ENCODE peak calls at places on chromosomes 4 and X, in seven cellular contexts. M is heart left ventricle, V is epithelial cell of proximal tubule, P is GM12865, R is GM23338, T is pancreas, U is choroid plexus epithelial cell. N is an unnamed sample.

GRCh38 chrX:52426810-52427209 is 58.0 kb downstream of the XAGE2 start:
- DNase-seq in M (no peak), V (no peak), P (no peak), R (no peak), T (no peak), U (no peak), N (no peak)

GRCh38 chr4:55834086-55834795 is 14.7 kb downstream of the EXOC1L start:
- DNase-seq in M (no peak), V (no peak), P (no peak), R (no peak), T (no peak), U (no peak), N (no peak)

GRCh38 chrX:63686878-63687714 is 97.9 kb downstream of the ARHGEF9 start:
- DNase-seq in M (no peak), V (peak), P (peak), R (peak), T (no peak), U (peak), N (peak)

GRCh38 chr4:129092636-129093172 is 635 bp downstream of the SCLT1 start:
- DNase-seq in M (no peak), V (no peak), P (no peak), R (no peak), T (no peak), U (peak), N (no peak)

GRCh38 chr4:146202665-146203064 is 11.7 kb upstream of the REELD1 start:
- DNase-seq in M (no peak), V (no peak), P (no peak), R (no peak), T (no peak), U (no peak), N (no peak)

GRCh38 chr4:87375719-87376291 is 15.2 kb downstream of the HSD17B11 start:
- DNase-seq in M (no peak), V (peak), P (peak), R (peak), T (peak), U (peak), N (no peak)

GRCh38 chr4:13821522-13821921 is 194.0 kb upstream of the BOD1L1 start:
- DNase-seq in M (no peak), V (no peak), P (no peak), R (peak), T (no peak), U (peak), N (no peak)

GRCh38 chr4:183098080-183098722 is 856 bp upstream of the WWC2 start:
- DNase-seq in M (peak), V (no peak), P (peak), R (peak), T (peak), U (peak), N (no peak)

GRCh38 chrX:2576793-2577192 is 76.0 kb upstream of the DHRSX start:
- DNase-seq in M (no peak), V (no peak), P (no peak), R (no peak), T (no peak), U (peak), N (no peak)

GRCh38 chrX:12480956-12481355 is 310.3 kb upstream of the PRPS2 start:
- DNase-seq in M (no peak), V (no peak), P (no peak), R (no peak), T (no peak), U (no peak), N (no peak)

GRCh38 chrX:126929071-126929470 is 109.5 kb downstream of the PRR32 start:
- DNase-seq in M (no peak), V (no peak), P (no peak), R (no peak), T (no peak), U (no peak), N (no peak)

GRCh38 chr4:10160280-10160856 is 43.8 kb upstream of the WDR1 start:
- DNase-seq in M (no peak), V (no peak), P (no peak), R (peak), T (no peak), U (peak), N (no peak)

GRCh38 chr4:43399726-43400125 is 507.2 kb downstream of the GRXCR1 start:
- DNase-seq in M (no peak), V (no peak), P (no peak), R (no peak), T (no peak), U (no peak), N (no peak)

GRCh38 chr4:72326692-72327632 is 242.1 kb downstream of the ADAMTS3 start:
- DNase-seq in M (no peak), V (no peak), P (peak), R (peak), T (no peak), U (peak), N (no peak)

GRCh38 chr4:82293304-82293703 is 80.5 kb downstream of the HNRNPD start:
- DNase-seq in M (no peak), V (no peak), P (peak), R (no peak), T (no peak), U (no peak), N (peak)

GRCh38 chr4:22482250-22483127 is 33.4 kb downstream of the ADGRA3 start:
- DNase-seq in M (no peak), V (no peak), P (no peak), R (no peak), T (no peak), U (no peak), N (no peak)

GRCh38 chr4:3465698-3466671 is 2.9 kb downstream of the DOK7 start:
- DNase-seq in M (no peak), V (no peak), P (no peak), R (peak), T (peak), U (no peak), N (no peak)

GRCh38 chrX:103293118-103293517 is 16.6 kb upstream of the TCEAL5 start:
- DNase-seq in M (no peak), V (no peak), P (no peak), R (no peak), T (no peak), U (no peak), N (no peak)

GRCh38 chr4:8922481-8922880 is 50.8 kb upstream of the HMX1 start:
- DNase-seq in M (peak), V (no peak), P (no peak), R (no peak), T (no peak), U (no peak), N (no peak)

DNA sequence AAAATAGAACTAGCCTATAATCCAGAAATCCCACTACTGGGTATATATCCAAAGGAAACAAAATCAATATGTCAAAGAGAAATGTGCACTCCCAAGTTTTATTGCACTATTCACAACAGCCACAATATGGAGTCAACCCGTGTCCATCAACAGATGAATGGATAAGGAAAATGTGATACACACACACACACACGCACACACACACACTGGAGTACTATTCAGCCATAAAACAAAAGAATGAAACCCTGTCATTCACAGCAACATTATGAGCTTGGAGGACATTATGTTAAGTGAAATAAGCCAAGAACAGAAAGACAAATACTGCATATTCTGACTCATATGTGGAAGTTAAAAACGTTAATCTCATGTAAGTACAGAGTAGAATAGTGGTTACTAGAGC is 5.8 kb upstream of the FHL1 start:
- DNase-seq in M (no peak), V (no peak), P (no peak), R (no peak), T (no peak), U (no peak), N (no peak)
- TF ChIP-seq CTCF in M (no peak), V (no peak), P (no peak), R (no peak), T (no peak), U (no peak), N (no peak)

GRCh38 chr4:76072760-76073159 is 1.7 kb upstream of the ART3 start:
- DNase-seq in M (no peak), V (no peak), P (no peak), R (peak), T (no peak), U (no peak), N (no peak)

GRCh38 chr4:76074995-76075600 is 589 bp downstream of the ART3 start:
- DNase-seq in M (no peak), V (no peak), P (no peak), R (no peak), T (no peak), U (no peak), N (no peak)

GRCh38 chr4:76078033-76078613 is 3.6 kb downstream of the ART3 start:
- DNase-seq in M (no peak), V (no peak), P (no peak), R (no peak), T (no peak), U (peak), N (no peak)

GRCh38 chr4:76074468-76074867 is at the start of gene ART3:
- DNase-seq in M (peak), V (no peak), P (no peak), R (peak), T (no peak), U (peak), N (no peak)
- H3K4me3 ChIP-seq in M (peak), V (no peak), P (no peak), R (no peak), T (no peak), U (no peak), N (no peak)

DNA sequence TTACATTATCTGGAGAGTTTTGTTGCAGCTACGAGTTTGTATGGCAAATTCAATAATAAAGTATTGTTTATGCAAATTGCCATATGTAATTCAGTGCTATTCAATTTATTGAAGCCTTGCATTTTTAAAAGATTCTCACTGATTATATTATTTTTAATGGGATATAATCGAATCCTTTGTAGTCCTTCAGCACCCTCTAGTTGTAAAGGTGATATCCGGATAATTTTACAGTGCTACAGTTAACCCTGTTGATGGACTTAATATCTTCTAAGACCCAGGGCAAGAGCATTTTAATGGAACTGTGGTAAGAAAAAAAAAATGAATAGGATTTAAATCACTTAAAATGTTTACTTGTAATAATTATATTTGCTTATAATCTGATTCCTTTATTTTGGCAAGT is 48.5 kb upstream of the GRIA2 start:
- DNase-seq in M (no peak), V (peak), P (no peak), R (no peak), T (no peak), U (peak), N (no peak)
- TF ChIP-seq CTCF in M (no peak), V (peak), P (no peak), R (peak), T (no peak), U (peak), N (no peak)

GRCh38 chrX:147891886-147892285 is 19.8 kb upstream of the FMR1 start:
- DNase-seq in M (no peak), V (no peak), P (no peak), R (no peak), T (no peak), U (peak), N (no peak)

GRCh38 chrX:147894332-147894870 is 17.3 kb upstream of the FMR1 start:
- DNase-seq in M (no peak), V (no peak), P (no peak), R (no peak), T (no peak), U (peak), N (no peak)

GRCh38 chrX:147884958-147885357 is 26.8 kb upstream of the FMR1 start:
- DNase-seq in M (no peak), V (peak), P (peak), R (no peak), T (no peak), U (peak), N (no peak)

GRCh38 chrX:147890766-147891165 is 21.0 kb upstream of the FMR1 start:
- DNase-seq in M (no peak), V (no peak), P (no peak), R (no peak), T (no peak), U (no peak), N (no peak)
- H3K4me3 ChIP-seq in M (no peak), V (no peak), P (no peak), R (no peak), T (no peak), U (no peak), N (no peak)

DNA sequence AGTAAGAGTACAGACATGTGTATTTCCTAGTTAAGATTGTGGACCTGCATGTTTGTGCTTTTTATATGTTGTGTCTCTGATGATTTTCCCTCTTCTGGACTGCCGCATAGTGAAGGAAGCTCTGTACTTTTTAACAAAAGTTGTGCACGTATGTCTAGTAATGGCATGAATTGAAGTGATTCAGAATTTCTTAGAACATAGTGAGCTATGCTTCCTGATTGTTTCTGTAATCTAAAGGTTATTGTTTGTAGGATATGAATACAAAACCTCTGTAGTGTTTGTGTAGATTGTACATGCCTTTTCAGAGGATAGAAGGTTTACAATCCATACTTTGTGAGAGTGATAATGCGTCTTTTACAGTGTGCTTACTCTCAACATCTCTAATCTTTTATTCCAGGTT is 37.0 kb upstream of the NUDT6 start:
- DNase-seq in M (no peak), V (no peak), P (no peak), R (no peak), T (no peak), U (no peak), N (no peak)
- TF ChIP-seq CTCF in M (no peak), V (no peak), P (no peak), R (no peak), T (no peak), U (no peak), N (no peak)

N was measured in GM06990.